ENCODE peak calls at places on chromosomes 4 and X, in seven cellular contexts. One of them, this sample, is unnamed.

GRCh38 chr4:22573198-22573597 is 57.3 kb upstream of the ADGRA3 start:
- DNase-seq in H1: no peak
- DNase-seq in trophoblast cell: no peak
- DNase-seq in mesendoderm: no peak
- DNase-seq in mesenchymal stem cell: no peak
- DNase-seq in IMR-90: no peak
- DNase-seq in neuronal stem cell: no peak
- DNase-seq in this sample: no peak

GRCh38 chrX:109974906-109975655 is 27.8 kb upstream of the TMEM164 start:
- DNase-seq in trophoblast cell: no peak
- DNase-seq in neuronal stem cell: no peak
- DNase-seq in IMR-90: no peak
- DNase-seq in mesendoderm: no peak
- DNase-seq in H1: no peak
- DNase-seq in mesenchymal stem cell: peak; percentile 22
- DNase-seq in this sample: no peak

GRCh38 chr4:68299492-68300457 is 50.1 kb downstream of the YTHDC1 start:
- DNase-seq in IMR-90: no peak
- DNase-seq in H1: no peak
- DNase-seq in mesenchymal stem cell: no peak
- DNase-seq in mesendoderm: no peak
- DNase-seq in trophoblast cell: no peak
- DNase-seq in neuronal stem cell: no peak
- DNase-seq in this sample: no peak

GRCh38 chr4:32133141-32133540 is 1413.0 kb downstream of the PCDH7 start:
- DNase-seq in mesendoderm: no peak
- DNase-seq in mesenchymal stem cell: no peak
- DNase-seq in H1: no peak
- DNase-seq in neuronal stem cell: no peak
- DNase-seq in IMR-90: no peak
- DNase-seq in trophoblast cell: peak; percentile 79
- DNase-seq in this sample: no peak

GRCh38 chr4:154004450-154004849 is 215.6 kb upstream of the SFRP2 start:
- DNase-seq in H1: no peak
- DNase-seq in neuronal stem cell: no peak
- DNase-seq in mesendoderm: no peak
- DNase-seq in mesenchymal stem cell: no peak
- DNase-seq in IMR-90: no peak
- DNase-seq in trophoblast cell: no peak
- DNase-seq in this sample: no peak

GRCh38 chr4:102761478-102761790 is 666 bp upstream of the MANBA start:
- DNase-seq in mesenchymal stem cell: no peak
- DNase-seq in trophoblast cell: no peak
- DNase-seq in mesendoderm: no peak
- DNase-seq in neuronal stem cell: peak; percentile 8
- DNase-seq in IMR-90: peak; percentile 2
- DNase-seq in H1: no peak
- DNase-seq in this sample: no peak

GRCh38 chrX:54495814-54496516 is at the start of gene FGD1:
- DNase-seq in neuronal stem cell: peak; percentile 56
- DNase-seq in trophoblast cell: peak; percentile 29
- DNase-seq in IMR-90: peak; percentile 41
- DNase-seq in mesendoderm: peak; percentile 62
- DNase-seq in mesenchymal stem cell: peak; percentile 65
- DNase-seq in H1: no peak
- DNase-seq in this sample: peak; percentile 73

GRCh38 chr4:11424000-11424399 is 4.7 kb downstream of the HS3ST1 start:
- DNase-seq in H1: no peak
- DNase-seq in neuronal stem cell: peak; percentile 27
- DNase-seq in mesendoderm: peak; percentile 89
- DNase-seq in IMR-90: peak; percentile 4
- DNase-seq in mesenchymal stem cell: peak; percentile 45
- DNase-seq in trophoblast cell: peak; percentile 75
- DNase-seq in this sample: peak; percentile 56

GRCh38 chr4:76637704-76638361 is 202.8 kb downstream of the SHROOM3 start:
- DNase-seq in mesenchymal stem cell: no peak
- DNase-seq in H1: no peak
- DNase-seq in mesendoderm: no peak
- DNase-seq in trophoblast cell: peak; percentile 58
- DNase-seq in IMR-90: peak; percentile 17
- DNase-seq in neuronal stem cell: no peak
- DNase-seq in this sample: no peak

GRCh38 chr4:41258783-41259182 is 2.1 kb downstream of the UCHL1 start:
- DNase-seq in mesendoderm: peak; percentile 88
- DNase-seq in IMR-90: peak; percentile 86
- DNase-seq in mesenchymal stem cell: peak; percentile 84
- DNase-seq in neuronal stem cell: no peak
- DNase-seq in H1: no peak
- DNase-seq in trophoblast cell: peak; percentile 52
- DNase-seq in this sample: peak; percentile 41

GRCh38 chr4:139873111-139873866 is 207.7 kb downstream of the MGST2 start:
- DNase-seq in neuronal stem cell: no peak
- DNase-seq in mesenchymal stem cell: no peak
- DNase-seq in trophoblast cell: no peak
- DNase-seq in H1: no peak
- DNase-seq in IMR-90: peak; percentile 34
- DNase-seq in mesendoderm: no peak
- DNase-seq in this sample: no peak

GRCh38 chrX:40154229-40154852 is 56.6 kb upstream of the BCOR start:
- DNase-seq in H1: no peak
- DNase-seq in neuronal stem cell: no peak
- DNase-seq in trophoblast cell: no peak
- DNase-seq in mesendoderm: peak; percentile 69
- DNase-seq in mesenchymal stem cell: peak; percentile 73
- DNase-seq in IMR-90: no peak
- DNase-seq in this sample: peak; percentile 71

GRCh38 chr4:101954975-101955678 is 164.6 kb downstream of the BANK1 start:
- DNase-seq in mesendoderm: no peak
- DNase-seq in neuronal stem cell: no peak
- DNase-seq in H1: no peak
- DNase-seq in trophoblast cell: no peak
- DNase-seq in mesenchymal stem cell: no peak
- DNase-seq in IMR-90: no peak
- DNase-seq in this sample: no peak

GRCh38 chr4:35463251-35463952 is 780.9 kb downstream of the ARAP2 start:
- DNase-seq in mesenchymal stem cell: no peak
- DNase-seq in H1: no peak
- DNase-seq in mesendoderm: peak; percentile 21
- DNase-seq in IMR-90: no peak
- DNase-seq in trophoblast cell: no peak
- DNase-seq in neuronal stem cell: no peak
- DNase-seq in this sample: peak; percentile 34

GRCh38 chrX:153688900-153689590 is 1.3 kb downstream of the SLC6A8 start:
- DNase-seq in neuronal stem cell: no peak
- DNase-seq in IMR-90: peak; percentile 6
- DNase-seq in mesendoderm: no peak
- DNase-seq in mesenchymal stem cell: no peak
- DNase-seq in trophoblast cell: no peak
- DNase-seq in H1: no peak
- DNase-seq in this sample: no peak

GRCh38 chrX:133410555-133410954 is 4.7 kb downstream of the GPC4 start:
- DNase-seq in H1: no peak
- DNase-seq in mesendoderm: no peak
- DNase-seq in IMR-90: no peak
- DNase-seq in mesenchymal stem cell: no peak
- DNase-seq in neuronal stem cell: no peak
- DNase-seq in trophoblast cell: no peak
- DNase-seq in this sample: no peak

GRCh38 chrX:133412246-133412645 is 3.0 kb downstream of the GPC4 start:
- DNase-seq in H1: no peak
- DNase-seq in trophoblast cell: peak; percentile 86
- DNase-seq in IMR-90: peak; percentile 13
- DNase-seq in mesenchymal stem cell: peak; percentile 24
- DNase-seq in mesendoderm: peak; percentile 75
- DNase-seq in neuronal stem cell: peak; percentile 56
- DNase-seq in this sample: no peak

GRCh38 chrX:133414399-133415275 is 652 bp downstream of the GPC4 start:
- DNase-seq in trophoblast cell: peak; percentile 29
- DNase-seq in mesendoderm: no peak
- DNase-seq in neuronal stem cell: no peak
- DNase-seq in H1: no peak
- DNase-seq in IMR-90: no peak
- DNase-seq in mesenchymal stem cell: peak; percentile 30
- DNase-seq in this sample: no peak

GRCh38 chrX:133413218-133413925 is 1.9 kb downstream of the GPC4 start:
- DNase-seq in IMR-90: no peak
- DNase-seq in H1: no peak
- DNase-seq in trophoblast cell: peak; percentile 51
- DNase-seq in mesenchymal stem cell: no peak
- DNase-seq in mesendoderm: no peak
- DNase-seq in neuronal stem cell: no peak
- DNase-seq in this sample: no peak

DNA sequence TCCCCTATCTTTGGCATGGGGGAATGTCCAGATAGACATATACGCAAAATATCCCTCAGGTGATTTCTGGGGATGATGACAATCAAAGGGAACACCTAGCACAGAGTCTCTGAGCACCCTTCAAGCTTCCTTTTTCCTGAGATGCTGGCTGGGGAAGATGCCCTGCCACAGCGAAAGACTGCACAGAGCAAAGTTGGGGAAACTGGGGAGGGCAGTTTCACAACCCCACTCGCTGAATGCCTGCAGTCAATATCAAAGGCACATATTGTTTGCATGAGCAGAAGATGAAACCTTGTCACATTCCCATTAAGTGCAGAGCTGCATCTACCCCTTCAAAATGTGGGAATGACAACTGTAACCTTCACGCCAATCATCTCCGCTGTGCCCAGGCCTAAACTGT is 2.6 kb downstream of the GPC4 start:
- DNase-seq in neuronal stem cell: no peak
- DNase-seq in mesenchymal stem cell: no peak
- DNase-seq in IMR-90: no peak
- DNase-seq in H1: no peak
- DNase-seq in trophoblast cell: peak; percentile 74
- DNase-seq in mesendoderm: no peak
- DNase-seq in this sample: no peak
- H3K9ac ChIP-seq in neuronal stem cell: no peak overlapping the region
- H3K9ac ChIP-seq in mesenchymal stem cell: peak overlapping the region; percentile 88
- H3K9ac ChIP-seq in IMR-90: no peak overlapping the region
- H3K9ac ChIP-seq in H1: no peak overlapping the region
- H3K9ac ChIP-seq in trophoblast cell: peak overlapping the region; percentile 9
- H3K9ac ChIP-seq in mesendoderm: peak overlapping the region; percentile 92
- H3K9ac ChIP-seq in this sample: peak overlapping the region; percentile 88

GRCh38 chrX:10032147-10032546 is 65.0 kb downstream of the CLDN34 start:
- DNase-seq in trophoblast cell: no peak
- DNase-seq in mesendoderm: no peak
- DNase-seq in neuronal stem cell: no peak
- DNase-seq in mesenchymal stem cell: no peak
- DNase-seq in H1: no peak
- DNase-seq in IMR-90: no peak
- DNase-seq in this sample: no peak

GRCh38 chrX:10034740-10035260 is 67.6 kb downstream of the CLDN34 start:
- DNase-seq in trophoblast cell: no peak
- DNase-seq in IMR-90: no peak
- DNase-seq in H1: no peak
- DNase-seq in mesendoderm: no peak
- DNase-seq in neuronal stem cell: no peak
- DNase-seq in mesenchymal stem cell: no peak
- DNase-seq in this sample: no peak

GRCh38 chrX:10033360-10034007 is 66.3 kb downstream of the CLDN34 start:
- DNase-seq in mesenchymal stem cell: peak; percentile 51
- DNase-seq in trophoblast cell: peak; percentile 24
- DNase-seq in H1: no peak
- DNase-seq in mesendoderm: no peak
- DNase-seq in neuronal stem cell: no peak
- DNase-seq in IMR-90: peak; percentile 54
- DNase-seq in this sample: no peak

GRCh38 chrX:10030570-10030969 is 63.4 kb downstream of the CLDN34 start:
- DNase-seq in trophoblast cell: peak; percentile 37
- DNase-seq in IMR-90: peak; percentile 82
- DNase-seq in mesenchymal stem cell: no peak
- DNase-seq in mesendoderm: no peak
- DNase-seq in neuronal stem cell: no peak
- DNase-seq in H1: no peak
- DNase-seq in this sample: no peak

GRCh38 chrX:10031743-10032142 is 64.6 kb downstream of the CLDN34 start:
- DNase-seq in neuronal stem cell: no peak
- DNase-seq in H1: no peak
- DNase-seq in mesendoderm: no peak
- DNase-seq in trophoblast cell: no peak
- DNase-seq in mesenchymal stem cell: no peak
- DNase-seq in IMR-90: no peak
- DNase-seq in this sample: no peak
- H3K23ac ChIP-seq in neuronal stem cell: no peak overlapping the region
- H3K23ac ChIP-seq in H1: no peak overlapping the region
- H3K23ac ChIP-seq in mesendoderm: no peak overlapping the region
- H3K23ac ChIP-seq in trophoblast cell: no peak overlapping the region
- H3K23ac ChIP-seq in mesenchymal stem cell: no peak overlapping the region
- H3K23ac ChIP-seq in IMR-90: no peak overlapping the region
- H3K23ac ChIP-seq in this sample: no peak overlapping the region

GRCh38 chr4:56907009-56907408 is 691 bp upstream of the REST start:
- DNase-seq in mesenchymal stem cell: no peak
- DNase-seq in IMR-90: no peak
- DNase-seq in mesendoderm: peak; percentile 55
- DNase-seq in H1: no peak
- DNase-seq in neuronal stem cell: no peak
- DNase-seq in trophoblast cell: peak; percentile 15
- DNase-seq in this sample: peak; percentile 63

GRCh38 chr4:56908206-56909082 is 744 bp downstream of the REST start:
- DNase-seq in mesenchymal stem cell: peak; percentile 83
- DNase-seq in neuronal stem cell: peak; percentile 83
- DNase-seq in mesendoderm: peak; percentile 93
- DNase-seq in H1: peak; percentile 57
- DNase-seq in IMR-90: peak; percentile 68
- DNase-seq in trophoblast cell: peak; percentile 77
- DNase-seq in this sample: peak; percentile 87

GRCh38 chr4:56909083-56909981 is 1.6 kb downstream of the REST start:
- DNase-seq in trophoblast cell: peak; percentile 76
- DNase-seq in H1: no peak
- DNase-seq in IMR-90: peak; percentile 52
- DNase-seq in mesenchymal stem cell: peak; percentile 70
- DNase-seq in neuronal stem cell: peak; percentile 58
- DNase-seq in mesendoderm: peak; percentile 75
- DNase-seq in this sample: peak; percentile 46

GRCh38 chr4:56907489-56908205 is at the start of gene REST:
- DNase-seq in H1: peak; percentile 95
- DNase-seq in trophoblast cell: peak; percentile 89
- DNase-seq in IMR-90: peak; percentile 52
- DNase-seq in neuronal stem cell: peak; percentile 83
- DNase-seq in mesenchymal stem cell: peak; percentile 70
- DNase-seq in mesendoderm: peak; percentile 87
- DNase-seq in this sample: peak; percentile 97

DNA sequence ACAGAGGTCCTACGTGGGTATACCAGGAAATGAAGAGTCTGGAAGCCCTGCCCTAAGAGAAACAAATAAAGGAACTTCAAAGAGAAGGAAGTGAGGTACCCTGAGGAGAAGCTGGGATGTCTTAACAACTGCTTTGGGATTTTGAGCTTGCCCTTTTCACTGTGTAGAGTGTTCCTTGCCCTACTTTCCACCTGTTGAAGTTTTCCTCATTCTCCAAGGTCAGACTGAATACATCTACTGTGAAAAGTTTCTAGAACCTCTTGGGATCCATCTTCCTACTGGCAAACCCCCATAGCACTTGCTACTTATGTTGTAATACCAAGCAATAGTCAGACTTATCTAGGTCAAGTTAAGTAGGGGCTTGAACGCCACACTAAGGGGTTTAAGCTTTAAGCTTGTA is 1.2 kb upstream of the REST start:
- DNase-seq in trophoblast cell: no peak
- DNase-seq in mesendoderm: no peak
- DNase-seq in H1: no peak
- DNase-seq in IMR-90: no peak
- DNase-seq in neuronal stem cell: peak; percentile 9
- DNase-seq in mesenchymal stem cell: peak; percentile 25
- DNase-seq in this sample: no peak
- H3K9ac ChIP-seq in trophoblast cell: no peak overlapping the region
- H3K9ac ChIP-seq in mesendoderm: no peak overlapping the region
- H3K9ac ChIP-seq in H1: no peak overlapping the region
- H3K9ac ChIP-seq in IMR-90: no peak overlapping the region
- H3K9ac ChIP-seq in neuronal stem cell: no peak overlapping the region
- H3K9ac ChIP-seq in mesenchymal stem cell: no peak overlapping the region
- H3K9ac ChIP-seq in this sample: no peak overlapping the region

GRCh38 chrX:46693149-46693548 is 65.8 kb downstream of the SLC9A7 start:
- DNase-seq in trophoblast cell: no peak
- DNase-seq in IMR-90: no peak
- DNase-seq in H1: no peak
- DNase-seq in neuronal stem cell: no peak
- DNase-seq in mesendoderm: no peak
- DNase-seq in mesenchymal stem cell: no peak
- DNase-seq in this sample: no peak
- H3K23ac ChIP-seq in trophoblast cell: no peak overlapping the region
- H3K23ac ChIP-seq in IMR-90: no peak overlapping the region
- H3K23ac ChIP-seq in H1: no peak overlapping the region
- H3K23ac ChIP-seq in neuronal stem cell: no peak overlapping the region
- H3K23ac ChIP-seq in mesendoderm: no peak overlapping the region
- H3K23ac ChIP-seq in mesenchymal stem cell: no peak overlapping the region
- H3K23ac ChIP-seq in this sample: no peak overlapping the region